ENCODE peak calls at places on chromosomes 4 and X, in six cellular contexts. X, P, Y, E, B and T are unnamed samples.

GRCh38 chrX:111442791-111443190 is 30.8 kb upstream of the DCX start:
- DNase-seq in B (no peak), X (no peak), Y (no peak), E (no peak), P (no peak), T (no peak)

GRCh38 chr4:84530449-84530848 is 31.4 kb upstream of the NKX6-1 start:
- DNase-seq in P (no peak), B (no peak), E (no peak), X (no peak), Y (no peak), T (no peak)

GRCh38 chrX:134377537-134377936 is 82.4 kb upstream of the HPRT1 start:
- DNase-seq in X (no peak), Y (peak; percentile 14), P (no peak), B (peak; percentile 48), E (peak; percentile 45), T (peak; percentile 62)

GRCh38 chr4:38055566-38055965 is 95.4 kb downstream of the PTTG2 start:
- DNase-seq in Y (no peak), E (peak; percentile 25), B (no peak), X (no peak), P (peak; percentile 30), T (no peak)

GRCh38 chr4:2136736-2137135 is 77.6 kb downstream of the NAT8L start:
- DNase-seq in P (no peak), E (no peak), X (no peak), Y (no peak), B (no peak), T (no peak)

GRCh38 chr4:68907788-68908700 is 43.6 kb downstream of the UGT2A3 start:
- DNase-seq in E (no peak), B (peak; percentile 18), Y (no peak), P (no peak), X (no peak), T (peak; percentile 65)

GRCh38 chr4:122747883-122748282 is 15.4 kb downstream of the BBS12 start:
- DNase-seq in Y (no peak), X (no peak), P (no peak), B (no peak), E (no peak), T (no peak)

GRCh38 chr4:6909113-6909969 is at the start of gene TBC1D14:
- DNase-seq in X (no peak), P (peak; percentile 85), B (peak; percentile 74), E (peak; percentile 85), Y (peak; percentile 96), T (peak; percentile 73)

GRCh38 chrX:21905209-21905735 is 35.2 kb upstream of the SMS start:
- DNase-seq in P (no peak), X (peak; percentile 5), Y (no peak), B (no peak), E (no peak), T (no peak)

GRCh38 chrX:32582729-32583128 is 628.6 kb downstream of the DMD start:
- DNase-seq in X (no peak), E (no peak), Y (no peak), B (no peak), P (no peak), T (no peak)

GRCh38 chr4:119493419-119493818 is 135.2 kb downstream of the PDE5A start:
- DNase-seq in X (no peak), E (no peak), B (no peak), P (no peak), Y (no peak), T (no peak)

GRCh38 chr4:2186865-2187172 is 55.1 kb downstream of the HAUS3 start:
- DNase-seq in X (no peak), E (no peak), P (no peak), Y (no peak), B (no peak), T (no peak)

GRCh38 chrX:47217121-47217851 is 1.2 kb upstream of the CDK16 start:
- DNase-seq in E (no peak), B (peak; percentile 44), X (no peak), Y (peak; percentile 9), P (no peak), T (peak; percentile 14)

GRCh38 chrX:11399481-11399880 is 106.3 kb downstream of the AMELX start:
- DNase-seq in P (no peak), Y (no peak), X (no peak), E (no peak), B (no peak), T (no peak)

GRCh38 chr4:17236686-17237085 is 275.2 kb downstream of the QDPR start:
- DNase-seq in X (no peak), E (no peak), P (no peak), B (no peak), Y (no peak), T (no peak)

GRCh38 chr4:18192901-18193300 is 171.3 kb upstream of the LCORL start:
- DNase-seq in X (no peak), B (no peak), Y (no peak), P (no peak), E (no peak), T (no peak)

GRCh38 chr4:177583000-177583399 is 140.8 kb upstream of the AGA start:
- DNase-seq in Y (no peak), E (no peak), P (no peak), B (no peak), X (no peak), T (no peak)

GRCh38 chr4:140092094-140092820 is 61.7 kb downstream of the MAML3 start:
- DNase-seq in P (peak; percentile 70), X (peak; percentile 31), Y (no peak), B (no peak), E (peak; percentile 55), T (no peak)

GRCh38 chrX:140762061-140762460 is 52.5 kb downstream of the LINC00632 start:
- DNase-seq in E (peak; percentile 46), B (peak; percentile 5), Y (peak; percentile 21), X (no peak), P (peak; percentile 39), T (peak; percentile 68)

GRCh38 chrX:110341189-110342035 is 17.2 kb upstream of the RTL9 start:
- DNase-seq in Y (no peak), E (no peak), B (no peak), P (no peak), X (no peak), T (peak; percentile 42)

GRCh38 chr4:98672583-98673281 is 14.3 kb upstream of the TSPAN5 start:
- DNase-seq in X (no peak), P (no peak), E (no peak), Y (no peak), B (no peak), T (no peak)

GRCh38 chr4:53889335-53890084 is 174.9 kb downstream of the CHIC2 start:
- DNase-seq in E (no peak), Y (no peak), B (no peak), X (no peak), P (no peak), T (no peak)

GRCh38 chr4:186643501-186644315 is 79.9 kb downstream of the FAT1 start:
- DNase-seq in E (no peak), Y (no peak), X (no peak), B (peak; percentile 94), P (no peak), T (peak; percentile 32)
- TF ChIP-seq JUN in E (peak; percentile 30), Y (no peak), X (no peak), B (peak; percentile 84), P (no peak), T (peak; percentile 67)

GRCh38 chr4:182531555-182532162 is 288.5 kb downstream of the TENM3 start:
- DNase-seq in P (no peak), B (no peak), Y (no peak), E (no peak), X (no peak), T (no peak)
- TF ChIP-seq JUN in P (no peak), B (no peak), Y (no peak), E (no peak), X (no peak), T (no peak)

DNA sequence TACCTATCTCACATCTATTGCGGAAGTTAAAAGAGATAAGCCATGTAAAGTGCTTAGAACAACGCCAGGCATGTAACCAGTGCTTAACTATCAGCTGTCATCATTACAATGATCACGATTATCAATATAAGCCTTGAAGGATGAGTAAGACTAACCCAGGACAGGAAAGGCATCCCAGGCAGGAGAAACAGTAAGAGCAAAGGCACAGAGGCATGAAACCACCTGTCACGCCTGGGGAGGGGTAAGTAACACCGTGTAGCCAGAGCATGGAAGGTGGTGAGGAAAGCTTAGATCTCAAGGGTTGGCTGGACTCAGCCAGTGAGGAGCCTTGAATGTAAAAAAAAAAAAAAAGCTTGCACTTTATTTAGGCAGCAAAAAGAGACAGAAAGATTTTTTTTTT is 71.7 kb upstream of the NOCT start:
- DNase-seq in E (no peak), P (no peak), B (no peak), X (no peak), Y (no peak), T (no peak)
- TF ChIP-seq JUN in E (no peak), P (no peak), B (no peak), X (no peak), Y (no peak), T (no peak)

GRCh38 chr4:152223600-152223999 is 312.3 kb downstream of the FBXW7 start:
- DNase-seq in Y (no peak), X (no peak), P (no peak), B (no peak), E (no peak), T (no peak)

GRCh38 chr4:152221816-152222516 is 313.9 kb downstream of the FBXW7 start:
- DNase-seq in Y (no peak), X (no peak), E (no peak), B (no peak), P (no peak), T (no peak)

GRCh38 chr4:152217896-152218295 is 318.0 kb downstream of the FBXW7 start:
- DNase-seq in X (no peak), Y (no peak), B (no peak), E (no peak), P (no peak), T (no peak)

GRCh38 chr4:152224223-152224622 is 311.7 kb downstream of the FBXW7 start:
- DNase-seq in E (peak; percentile 67), Y (no peak), X (no peak), P (no peak), B (no peak), T (no peak)

GRCh38 chr4:152220201-152220666 is 315.7 kb downstream of the FBXW7 start:
- DNase-seq in P (no peak), E (no peak), Y (no peak), B (no peak), X (no peak), T (no peak)
- TF ChIP-seq JUN in P (no peak), E (no peak), Y (no peak), B (no peak), X (no peak), T (no peak)

GRCh38 chr4:176187610-176188009 is 7.8 kb downstream of the SPATA4 start:
- DNase-seq in P (no peak), E (no peak), Y (no peak), B (peak; percentile 1), X (no peak), T (no peak)
- TF ChIP-seq JUN in P (no peak), E (no peak), Y (no peak), B (no peak), X (no peak), T (no peak)

GRCh38 chrX:9416562-9417319 is 48.1 kb upstream of the TBL1X start:
- DNase-seq in B (no peak), X (no peak), E (no peak), P (no peak), Y (no peak), T (no peak)
- TF ChIP-seq JUN in B (no peak), X (no peak), E (no peak), P (no peak), Y (no peak), T (no peak)

GRCh38 chr4:951186-951585 is 18.9 kb downstream of the TMEM175 start:
- DNase-seq in B (no peak), Y (no peak), X (no peak), P (no peak), E (no peak), T (no peak)
- TF ChIP-seq JUN in B (no peak), Y (no peak), X (no peak), P (no peak), E (no peak), T (no peak)